ENCODE peak calls at places on chromosome 15, in five cellular contexts. I is activated naive CD4-positive, alpha-beta T cell treated with Interleukin-2 at 50 U/mL for 16 hours; V is dorsolateral prefrontal cortex; F is EH; R is stimulated activated CD4-positive, alpha-beta T cell treated with anti-CD3 and anti-CD28 coated beads, Interleukin-1b, Interleukin-23, amount 100 ng/mL, for 24 hours. S is an unnamed sample.
A peak's percentile ranks its signal among the peaks of the same experiment; 100 is the strongest.

GRCh38 chr15:74007820-74008371 is 13.4 kb downstream of the PML start:
- DNase-seq in V (no peak), F (no peak), I (no peak), R (no peak), S (peak; percentile 48)

GRCh38 chr15:73949496-73949895 is 23.2 kb downstream of the LOXL1 start:
- DNase-seq in I (no peak), V (no peak), R (no peak), F (no peak), S (no peak)

GRCh38 chr15:57611938-57612337 is 20.2 kb downstream of the MYZAP start:
- DNase-seq in R (no peak), I (no peak), V (no peak), F (peak; percentile 38), S (no peak)

GRCh38 chr15:39887832-39888231 is 32.2 kb downstream of the GPR176 start:
- DNase-seq in R (no peak), I (no peak), V (no peak), F (peak; percentile 67), S (no peak)

GRCh38 chr15:62976301-62976842 is 66.2 kb upstream of the TPM1 start:
- DNase-seq in V (no peak), I (no peak), R (no peak), F (peak; percentile 99), S (no peak)

GRCh38 chr15:72168131-72168825 is 29.3 kb downstream of the GRAMD2A start:
- DNase-seq in R (no peak), F (peak; percentile 46), V (no peak), I (no peak), S (peak; percentile 30)

GRCh38 chr15:58919232-58919631 is 14.2 kb downstream of the SLTM start:
- DNase-seq in I (no peak), F (no peak), R (no peak), V (no peak), S (no peak)

GRCh38 chr15:69578792-69579587 is 126.4 kb downstream of the RPLP1 start:
- DNase-seq in I (no peak), V (no peak), F (no peak), R (no peak), S (peak; percentile 19)

GRCh38 chr15:88894819-88895767 is at the start of gene HAPLN3:
- DNase-seq in I (peak; percentile 70), F (peak; percentile 65), V (no peak), R (no peak), S (no peak)

GRCh38 chr15:84734794-84735479 is 13.5 kb upstream of the ZNF592 start:
- DNase-seq in F (peak; percentile 45), V (no peak), I (peak; percentile 66), R (peak; percentile 29), S (peak; percentile 34)

GRCh38 chr15:88708256-88709054 is 69.6 kb downstream of the ISG20 start:
- DNase-seq in R (no peak), V (no peak), I (no peak), F (peak; percentile 37), S (no peak)

GRCh38 chr15:90681480-90681879 is 35.7 kb upstream of the BLM start:
- DNase-seq in I (no peak), F (peak; percentile 96), V (no peak), R (no peak), S (no peak)

GRCh38 chr15:35170216-35170615 is 85.1 kb upstream of the NANOGP8 start:
- DNase-seq in V (no peak), R (no peak), I (no peak), F (peak; percentile 57), S (no peak)

GRCh38 chr15:94269954-94270353 is 38.6 kb downstream of the MCTP2 start:
- DNase-seq in V (no peak), R (no peak), F (no peak), I (no peak), S (no peak)

GRCh38 chr15:34038404-34039179 is 412 bp downstream of the AVEN start:
- DNase-seq in R (peak; percentile 39), I (peak; percentile 76), F (peak; percentile 79), V (peak; percentile 65), S (peak; percentile 9)

GRCh38 chr15:23038741-23039150 is 623 bp downstream of the TUBGCP5 start:
- DNase-seq in R (no peak), I (no peak), F (peak; percentile 61), V (no peak), S (peak; percentile 14)

GRCh38 chr15:100929641-100930042 is 10.5 kb downstream of the LRRK1 start:
- DNase-seq in F (peak; percentile 13), I (no peak), R (no peak), V (no peak), S (no peak)

GRCh38 chr15:76865548-76865991 is 39.6 kb downstream of the SCAPER start:
- DNase-seq in F (no peak), V (no peak), R (no peak), I (no peak), S (no peak)

GRCh38 chr15:68567345-68567744 is 11.4 kb upstream of the CORO2B start:
- DNase-seq in V (no peak), I (no peak), F (no peak), R (no peak), S (no peak)

GRCh38 chr15:43105077-43105769 is 615 bp downstream of the UBR1 start:
- DNase-seq in F (no peak), I (peak; percentile 23), R (no peak), V (no peak), S (no peak)

GRCh38 chr15:78455749-78456148 is 17.7 kb downstream of the IREB2 start:
- DNase-seq in R (no peak), I (no peak), F (peak; percentile 19), V (no peak), S (peak; percentile 6)

GRCh38 chr15:101439920-101440319 is 49.6 kb downstream of the PCSK6 start:
- DNase-seq in V (no peak), I (no peak), R (no peak), F (peak; percentile 91), S (no peak)

GRCh38 chr15:28923726-28924280 is 38.0 kb downstream of the APBA2 start:
- DNase-seq in R (no peak), V (no peak), I (no peak), F (no peak), S (no peak)

GRCh38 chr15:61036121-61036520 is 193.0 kb downstream of the RORA start:
- DNase-seq in R (no peak), I (no peak), V (no peak), F (no peak), S (no peak)

GRCh38 chr15:70494529-70494860 is 268.9 kb downstream of the UACA start:
- DNase-seq in V (no peak), I (no peak), F (no peak), R (no peak), S (no peak)